ENCODE peak calls at places on chromosomes 6 and 20, in four cellular contexts. B is right lobe of liver, A is psoas muscle, P is breast epithelium. I is an unnamed sample.

GRCh38 chr6:45645302-45645701 is 267.6 kb upstream of the SUPT3H start:
- DNase-seq in P (no peak), A (no peak), B (no peak), I (no peak)

GRCh38 chr20:36855241-36855657 is 20.7 kb upstream of the TLDC2 start:
- DNase-seq in A (no peak), P (no peak), B (no peak), I (no peak)

GRCh38 chr20:18001131-18001921 is 32.5 kb downstream of the MGME1 start:
- DNase-seq in P (peak), B (peak), A (peak), I (peak)

GRCh38 chr20:62266340-62266739 is 28.0 kb downstream of the OSBPL2 start:
- DNase-seq in A (no peak), B (no peak), P (no peak), I (no peak)

GRCh38 chr6:11900662-11901598 is 111.2 kb upstream of the HIVEP1 start:
- DNase-seq in B (no peak), A (no peak), P (no peak), I (no peak)

GRCh38 chr6:129694036-129694435 is 15.9 kb downstream of the ARHGAP18 start:
- DNase-seq in B (no peak), A (no peak), P (no peak), I (no peak)

GRCh38 chr6:22664968-22665367 is 95.6 kb downstream of the HDGFL1 start:
- DNase-seq in B (no peak), A (no peak), P (no peak), I (no peak)

GRCh38 chr6:2765896-2766766 is 938 bp downstream of the WRNIP1 start:
- DNase-seq in P (peak), B (peak), A (peak), I (peak)

GRCh38 chr20:64224344-64225165 is 31.0 kb upstream of the PCMTD2 start:
- DNase-seq in B (no peak), P (no peak), A (no peak), I (no peak)

GRCh38 chr20:53872561-53873248 is 197.7 kb downstream of the BCAS1 start:
- DNase-seq in P (no peak), A (no peak), B (no peak), I (no peak)

GRCh38 chr6:155561262-155561970 is 105.8 kb upstream of the NOX3 start:
- DNase-seq in B (no peak), A (no peak), P (no peak), I (no peak)

GRCh38 chr6:10655508-10656055 is 38.8 kb downstream of the C6orf52 start:
- DNase-seq in B (no peak), A (no peak), P (no peak), I (no peak)

GRCh38 chr6:126939784-126940183 is 178.7 kb upstream of the RSPO3 start:
- DNase-seq in P (no peak), A (no peak), B (no peak), I (no peak)

GRCh38 chr20:10784337-10785183 is 110.8 kb upstream of the JAG1 start:
- DNase-seq in A (no peak), B (no peak), P (no peak), I (no peak)

GRCh38 chr6:108168501-108168979 is 2.7 kb downstream of the NR2E1 start:
- DNase-seq in P (no peak), A (no peak), B (peak), I (no peak)

GRCh38 chr6:15960740-15961629 is 167.9 kb upstream of the MYLIP start:
- DNase-seq in B (no peak), P (no peak), A (no peak), I (no peak)

GRCh38 chr6:156889469-156889868 is 112.3 kb downstream of the ARID1B start:
- DNase-seq in A (no peak), B (no peak), P (no peak), I (no peak)

GRCh38 chr6:52544325-52545022 is 32.4 kb downstream of the TRAM2 start:
- DNase-seq in A (no peak), B (no peak), P (no peak), I (no peak)

GRCh38 chr20:50172347-50173013 is 18.1 kb upstream of the CEBPB start:
- DNase-seq in P (peak), B (peak), A (peak), I (peak)

GRCh38 chr6:43090557-43090952 is 14.4 kb downstream of the PTK7 start:
- DNase-seq in A (no peak), P (no peak), B (no peak), I (no peak)
- H3K4me3 ChIP-seq in A (no peak), P (no peak), B (no peak), I (no peak)

DNA sequence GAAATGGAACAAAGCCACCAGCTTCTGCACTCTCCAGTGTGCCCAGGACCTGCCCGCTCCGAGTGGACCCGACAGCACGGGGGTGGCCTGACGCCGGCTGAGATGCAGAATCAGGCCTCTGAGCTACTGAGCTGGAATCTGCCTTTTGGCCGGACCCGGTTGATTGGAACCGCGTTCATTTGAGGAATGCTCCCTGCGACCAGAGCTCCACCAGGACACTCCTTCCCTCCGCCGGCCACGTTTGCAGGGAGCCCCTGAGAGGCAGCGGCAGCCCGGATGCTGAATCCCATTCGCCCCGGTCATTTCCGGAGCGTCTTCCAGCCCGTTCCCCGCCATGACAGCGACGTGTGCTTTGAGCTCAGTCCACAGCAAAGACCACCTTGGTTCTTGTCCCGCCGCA is 392.7 kb downstream of the THBS2 start:
- DNase-seq in P (no peak), B (no peak), A (no peak), I (no peak)
- H3K4me3 ChIP-seq in P (no peak), B (no peak), A (no peak), I (no peak)

GRCh38 chr6:48628316-48628715 is 517.3 kb upstream of the PTCHD4 start:
- DNase-seq in B (no peak), P (no peak), A (no peak), I (no peak)
- H3K4me3 ChIP-seq in B (no peak), P (no peak), A (no peak), I (no peak)

DNA sequence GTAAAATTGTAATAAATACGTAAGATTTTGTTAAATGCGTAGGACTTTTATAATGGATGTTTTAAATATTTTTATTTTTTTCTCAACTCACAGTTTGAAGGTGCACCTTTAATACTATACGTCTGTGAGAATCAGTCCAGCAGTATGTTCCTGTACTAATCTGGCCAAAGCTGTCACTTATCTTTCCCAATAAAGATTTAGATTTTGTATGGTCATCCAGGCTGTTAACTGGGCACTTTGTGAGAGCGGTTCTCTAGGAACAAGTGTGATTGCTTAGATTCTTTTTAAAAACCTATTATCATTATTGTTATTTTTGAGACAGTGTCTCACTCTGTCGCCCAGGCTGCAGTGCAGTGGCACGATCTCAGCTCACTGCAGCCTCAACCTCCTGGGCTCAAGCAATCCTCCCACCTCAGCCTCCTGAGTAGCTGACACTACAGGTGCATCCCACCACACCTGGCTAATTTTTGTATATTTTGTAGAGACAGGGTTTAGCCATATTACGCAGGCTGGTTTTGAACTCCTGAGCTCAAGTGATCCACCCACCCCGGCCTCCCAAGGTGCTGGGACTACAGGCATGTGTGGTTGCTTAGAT is 1.7 kb downstream of the DCBLD1 start:
- DNase-seq in A (no peak), B (no peak), P (no peak), I (no peak)
- H3K4me3 ChIP-seq in A (peak), B (peak), P (peak), I (peak)

GRCh38 chr6:17038316-17038715 is 63.5 kb upstream of the STMND1 start:
- DNase-seq in P (no peak), B (no peak), A (no peak), I (no peak)

GRCh38 chr6:17035994-17036393 is 65.9 kb upstream of the STMND1 start:
- DNase-seq in A (no peak), P (no peak), B (no peak), I (no peak)

GRCh38 chr6:17035257-17035757 is 66.5 kb upstream of the STMND1 start:
- DNase-seq in A (no peak), B (no peak), P (no peak), I (no peak)

GRCh38 chr6:17031961-17032360 is 69.9 kb upstream of the STMND1 start:
- DNase-seq in B (no peak), P (no peak), A (no peak), I (no peak)

GRCh38 chr6:17032595-17033591 is 69.0 kb upstream of the STMND1 start:
- DNase-seq in B (no peak), A (peak), P (peak), I (peak)
- H3K4me3 ChIP-seq in B (no peak), A (peak), P (no peak), I (no peak)

DNA sequence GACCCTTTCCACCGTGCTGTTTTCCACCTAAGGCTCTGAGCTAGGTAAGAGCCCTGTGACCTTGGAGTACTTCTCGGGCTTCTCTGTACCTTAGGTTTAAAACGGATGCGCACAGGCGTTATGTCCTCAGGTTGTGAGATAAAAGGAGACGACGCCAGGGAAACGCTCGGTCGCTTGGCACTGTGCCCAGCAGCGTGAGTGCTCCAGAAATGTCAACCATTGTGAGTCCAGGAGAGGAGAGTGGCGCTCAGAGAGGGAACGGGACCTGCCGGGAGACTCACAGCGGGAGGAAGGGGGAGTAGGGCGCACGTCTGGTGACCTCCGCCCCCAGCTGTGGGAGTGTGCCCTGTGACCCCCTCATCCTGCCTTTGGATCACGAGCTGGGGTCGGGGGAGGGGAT is 33.8 kb upstream of the SCRT2 start:
- DNase-seq in B (peak), A (no peak), P (no peak), I (no peak)
- H3K4me3 ChIP-seq in B (no peak), A (peak), P (no peak), I (peak)